ENCODE peak calls at places on chromosomes 3 and 15, in nine cellular contexts. One of them, this sample, is unnamed.
A peak's percentile ranks its signal among the peaks of the same experiment; 100 is the strongest.

GRCh38 chr3:10753964-10754363 is 62.1 kb upstream of the SLC6A11 start:
- DNase-seq in H1: no peak
- DNase-seq in heart right ventricle: peak; percentile 60
- DNase-seq in transverse colon: no peak
- DNase-seq in colonic mucosa: peak; percentile 23
- DNase-seq in cardiac muscle cell: peak; percentile 92
- DNase-seq in psoas muscle: peak; percentile 27
- DNase-seq in HCT116: no peak
- DNase-seq in tibial artery: no peak
- DNase-seq in this sample: no peak

GRCh38 chr15:83854950-83855707 is 201.2 kb downstream of the ADAMTSL3 start:
- DNase-seq in H1: no peak
- DNase-seq in transverse colon: no peak
- DNase-seq in colonic mucosa: no peak
- DNase-seq in psoas muscle: no peak
- DNase-seq in HCT116: no peak
- DNase-seq in tibial artery: no peak
- DNase-seq in cardiac muscle cell: no peak
- DNase-seq in heart right ventricle: no peak
- DNase-seq in this sample: no peak

GRCh38 chr3:142861926-142862325 is 27.0 kb downstream of the PCOLCE2 start:
- DNase-seq in heart right ventricle: no peak
- DNase-seq in cardiac muscle cell: no peak
- DNase-seq in H1: no peak
- DNase-seq in psoas muscle: no peak
- DNase-seq in transverse colon: no peak
- DNase-seq in tibial artery: no peak
- DNase-seq in HCT116: no peak
- DNase-seq in colonic mucosa: no peak
- DNase-seq in this sample: no peak

GRCh38 chr15:27655063-27655462 is 444.1 kb downstream of the OCA2 start:
- DNase-seq in transverse colon: no peak
- DNase-seq in H1: no peak
- DNase-seq in cardiac muscle cell: no peak
- DNase-seq in heart right ventricle: no peak
- DNase-seq in HCT116: no peak
- DNase-seq in psoas muscle: no peak
- DNase-seq in colonic mucosa: no peak
- DNase-seq in tibial artery: no peak
- DNase-seq in this sample: no peak

GRCh38 chr3:159765025-159765859 is 223.4 kb upstream of the IL12A start:
- DNase-seq in colonic mucosa: peak; percentile 67
- DNase-seq in transverse colon: peak; percentile 66
- DNase-seq in psoas muscle: peak; percentile 84
- DNase-seq in HCT116: peak; percentile 85
- DNase-seq in heart right ventricle: peak; percentile 69
- DNase-seq in tibial artery: peak; percentile 88
- DNase-seq in cardiac muscle cell: peak; percentile 61
- DNase-seq in H1: peak; percentile 53
- DNase-seq in this sample: peak; percentile 91

GRCh38 chr15:76197703-76198455 is 113.4 kb downstream of the ETFA start:
- DNase-seq in transverse colon: peak; percentile 39
- DNase-seq in H1: no peak
- DNase-seq in HCT116: peak; percentile 51
- DNase-seq in colonic mucosa: peak; percentile 37
- DNase-seq in tibial artery: peak; percentile 14
- DNase-seq in heart right ventricle: no peak
- DNase-seq in cardiac muscle cell: no peak
- DNase-seq in psoas muscle: no peak
- DNase-seq in this sample: no peak

GRCh38 chr15:67843571-67844387 is 3.9 kb upstream of the RNU6-1 start:
- DNase-seq in psoas muscle: no peak
- DNase-seq in heart right ventricle: no peak
- DNase-seq in H1: no peak
- DNase-seq in cardiac muscle cell: peak; percentile 50
- DNase-seq in tibial artery: no peak
- DNase-seq in HCT116: no peak
- DNase-seq in colonic mucosa: no peak
- DNase-seq in transverse colon: no peak
- DNase-seq in this sample: no peak

GRCh38 chr15:58331903-58332675 is 99.7 kb upstream of the LIPC start:
- DNase-seq in colonic mucosa: peak; percentile 93
- DNase-seq in HCT116: peak; percentile 93
- DNase-seq in cardiac muscle cell: peak; percentile 98
- DNase-seq in heart right ventricle: peak; percentile 90
- DNase-seq in transverse colon: peak; percentile 86
- DNase-seq in psoas muscle: peak; percentile 94
- DNase-seq in H1: peak; percentile 46
- DNase-seq in tibial artery: peak; percentile 95
- DNase-seq in this sample: peak; percentile 89

GRCh38 chr3:152719264-152719663 is 115.7 kb upstream of the P2RY1 start:
- DNase-seq in HCT116: no peak
- DNase-seq in colonic mucosa: no peak
- DNase-seq in H1: no peak
- DNase-seq in tibial artery: no peak
- DNase-seq in transverse colon: no peak
- DNase-seq in heart right ventricle: no peak
- DNase-seq in cardiac muscle cell: no peak
- DNase-seq in psoas muscle: no peak
- DNase-seq in this sample: no peak

GRCh38 chr15:26128611-26129140 is 265.5 kb upstream of the ATP10A start:
- DNase-seq in cardiac muscle cell: no peak
- DNase-seq in psoas muscle: no peak
- DNase-seq in heart right ventricle: no peak
- DNase-seq in H1: no peak
- DNase-seq in HCT116: no peak
- DNase-seq in colonic mucosa: no peak
- DNase-seq in transverse colon: no peak
- DNase-seq in tibial artery: no peak
- DNase-seq in this sample: no peak

GRCh38 chr15:26125664-26126063 is 262.5 kb upstream of the ATP10A start:
- DNase-seq in heart right ventricle: no peak
- DNase-seq in colonic mucosa: no peak
- DNase-seq in psoas muscle: no peak
- DNase-seq in cardiac muscle cell: no peak
- DNase-seq in H1: no peak
- DNase-seq in tibial artery: no peak
- DNase-seq in HCT116: no peak
- DNase-seq in transverse colon: no peak
- DNase-seq in this sample: no peak

GRCh38 chr15:26126819-26127387 is 263.8 kb upstream of the ATP10A start:
- DNase-seq in colonic mucosa: no peak
- DNase-seq in transverse colon: no peak
- DNase-seq in psoas muscle: no peak
- DNase-seq in cardiac muscle cell: no peak
- DNase-seq in H1: no peak
- DNase-seq in tibial artery: no peak
- DNase-seq in HCT116: no peak
- DNase-seq in heart right ventricle: no peak
- DNase-seq in this sample: no peak

GRCh38 chr15:26129852-26130251 is 266.7 kb upstream of the ATP10A start:
- DNase-seq in heart right ventricle: no peak
- DNase-seq in transverse colon: no peak
- DNase-seq in psoas muscle: no peak
- DNase-seq in cardiac muscle cell: no peak
- DNase-seq in HCT116: no peak
- DNase-seq in colonic mucosa: no peak
- DNase-seq in tibial artery: no peak
- DNase-seq in H1: no peak
- DNase-seq in this sample: no peak

GRCh38 chr15:26126070-26126469 is 262.9 kb upstream of the ATP10A start:
- DNase-seq in heart right ventricle: no peak
- DNase-seq in colonic mucosa: no peak
- DNase-seq in HCT116: no peak
- DNase-seq in psoas muscle: no peak
- DNase-seq in cardiac muscle cell: no peak
- DNase-seq in transverse colon: no peak
- DNase-seq in tibial artery: no peak
- DNase-seq in H1: no peak
- DNase-seq in this sample: no peak
- TF ChIP-seq CTCF in heart right ventricle: no peak
- TF ChIP-seq CTCF in colonic mucosa: no peak
- TF ChIP-seq CTCF in HCT116: no peak
- TF ChIP-seq CTCF in psoas muscle: no peak
- TF ChIP-seq CTCF in cardiac muscle cell: no peak
- TF ChIP-seq CTCF in transverse colon: no peak
- TF ChIP-seq CTCF in tibial artery: no peak
- TF ChIP-seq CTCF in H1: no peak
- TF ChIP-seq CTCF in this sample: no peak

DNA sequence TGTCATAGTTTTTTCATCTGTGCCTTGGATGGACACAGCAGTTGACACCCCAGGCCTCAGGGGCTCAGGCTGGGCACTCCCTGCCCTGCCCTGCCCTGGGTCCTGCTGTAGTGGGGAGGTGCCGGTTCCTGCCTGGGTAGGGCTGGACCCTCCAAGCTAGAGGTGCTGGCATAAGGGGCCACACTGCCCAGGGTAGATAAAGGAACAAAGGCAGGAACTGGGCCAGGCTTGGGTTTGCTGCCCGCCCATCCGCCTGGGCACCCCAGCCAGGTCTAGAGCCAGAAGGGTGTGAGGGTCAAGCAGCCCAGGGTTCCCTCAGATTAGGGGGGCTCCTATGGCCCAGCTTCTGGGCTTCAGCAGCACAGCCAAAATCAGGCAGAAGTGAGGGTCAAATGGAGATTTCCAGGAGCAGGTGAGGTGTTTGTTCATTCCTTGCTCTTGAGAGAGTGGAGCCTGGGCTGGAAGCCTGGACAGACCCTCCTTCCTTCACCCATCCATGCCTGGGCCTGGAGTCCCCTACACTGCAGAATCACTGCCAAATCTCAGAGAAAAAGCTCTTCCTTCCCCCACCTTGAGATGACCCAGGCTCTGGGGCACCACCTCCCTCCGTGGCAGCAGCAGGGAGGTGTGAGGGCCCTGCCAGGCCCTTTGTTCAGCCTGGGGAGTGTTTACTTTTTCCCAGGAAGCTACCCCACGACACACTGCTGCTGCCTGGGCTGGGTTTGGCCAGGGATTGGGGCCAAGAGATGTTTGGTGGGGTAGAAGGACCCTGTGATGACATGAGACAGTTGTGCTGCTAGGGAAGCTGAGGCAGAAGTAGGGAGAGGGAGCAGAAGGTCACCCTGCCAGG is 7.1 kb downstream of the SEMA3F start:
- DNase-seq in HCT116: no peak
- DNase-seq in tibial artery: no peak
- DNase-seq in colonic mucosa: no peak
- DNase-seq in cardiac muscle cell: no peak
- DNase-seq in psoas muscle: no peak
- DNase-seq in transverse colon: no peak
- DNase-seq in heart right ventricle: no peak
- DNase-seq in H1: no peak
- DNase-seq in this sample: no peak
- H3K4me1 ChIP-seq in HCT116: peaks cover 3% of the 10 kb centered on the region
- H3K4me1 ChIP-seq in tibial artery: peaks cover 100% of the 10 kb centered on the region
- H3K4me1 ChIP-seq in colonic mucosa: peaks cover 19% of the 10 kb centered on the region
- H3K4me1 ChIP-seq in cardiac muscle cell: peaks cover 34% of the 10 kb centered on the region
- H3K4me1 ChIP-seq in psoas muscle: peaks cover 49% of the 10 kb centered on the region
- H3K4me1 ChIP-seq in transverse colon: peaks cover 99% of the 10 kb centered on the region
- H3K4me1 ChIP-seq in heart right ventricle: peaks cover 100% of the 10 kb centered on the region
- H3K4me1 ChIP-seq in H1: peaks cover 43% of the 10 kb centered on the region
- H3K4me1 ChIP-seq in this sample: peaks cover 57% of the 10 kb centered on the region

GRCh38 chr3:169256027-169256426 is 407.5 kb downstream of the MECOM start:
- DNase-seq in transverse colon: no peak
- DNase-seq in heart right ventricle: no peak
- DNase-seq in H1: no peak
- DNase-seq in cardiac muscle cell: no peak
- DNase-seq in HCT116: no peak
- DNase-seq in psoas muscle: no peak
- DNase-seq in colonic mucosa: no peak
- DNase-seq in tibial artery: no peak
- DNase-seq in this sample: no peak

GRCh38 chr3:169256791-169257522 is 406.6 kb downstream of the MECOM start:
- DNase-seq in psoas muscle: no peak
- DNase-seq in heart right ventricle: no peak
- DNase-seq in cardiac muscle cell: no peak
- DNase-seq in transverse colon: no peak
- DNase-seq in tibial artery: no peak
- DNase-seq in colonic mucosa: no peak
- DNase-seq in HCT116: no peak
- DNase-seq in H1: no peak
- DNase-seq in this sample: no peak

GRCh38 chr3:169264711-169265110 is 398.8 kb downstream of the MECOM start:
- DNase-seq in psoas muscle: no peak
- DNase-seq in tibial artery: no peak
- DNase-seq in transverse colon: peak; percentile 66
- DNase-seq in colonic mucosa: peak; percentile 84
- DNase-seq in heart right ventricle: no peak
- DNase-seq in H1: no peak
- DNase-seq in cardiac muscle cell: peak; percentile 80
- DNase-seq in HCT116: no peak
- DNase-seq in this sample: no peak

GRCh38 chr3:169259134-169259533 is 404.4 kb downstream of the MECOM start:
- DNase-seq in H1: no peak
- DNase-seq in cardiac muscle cell: no peak
- DNase-seq in HCT116: no peak
- DNase-seq in heart right ventricle: no peak
- DNase-seq in transverse colon: no peak
- DNase-seq in colonic mucosa: no peak
- DNase-seq in psoas muscle: no peak
- DNase-seq in tibial artery: no peak
- DNase-seq in this sample: no peak

DNA sequence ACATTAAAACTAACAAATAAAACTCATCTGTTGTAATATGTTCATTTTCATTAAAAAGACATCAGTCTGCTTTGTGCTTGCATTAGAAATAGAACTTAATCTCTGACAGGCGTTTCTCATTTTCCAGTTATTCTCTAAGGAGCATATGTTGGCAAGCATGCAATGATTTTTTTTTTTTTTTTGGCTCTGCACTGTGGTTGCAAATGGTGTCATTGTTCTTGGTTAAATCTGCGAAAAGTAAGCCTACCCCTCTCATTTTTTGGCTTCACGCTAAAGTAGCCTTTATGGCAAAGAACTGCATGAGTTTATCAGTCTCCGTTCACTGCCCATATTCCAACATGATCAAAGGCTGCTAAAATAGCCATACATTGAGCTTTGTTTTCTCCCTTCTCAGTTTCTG is 403.2 kb downstream of the MECOM start:
- DNase-seq in transverse colon: no peak
- DNase-seq in heart right ventricle: no peak
- DNase-seq in H1: no peak
- DNase-seq in cardiac muscle cell: no peak
- DNase-seq in tibial artery: no peak
- DNase-seq in psoas muscle: no peak
- DNase-seq in colonic mucosa: no peak
- DNase-seq in HCT116: no peak
- DNase-seq in this sample: no peak
- H3K27ac ChIP-seq in transverse colon: no peak overlapping the region
- H3K27ac ChIP-seq in heart right ventricle: peak overlapping the region; percentile 11
- H3K27ac ChIP-seq in H1: no peak overlapping the region
- H3K27ac ChIP-seq in cardiac muscle cell: no peak overlapping the region
- H3K27ac ChIP-seq in tibial artery: no peak overlapping the region
- H3K27ac ChIP-seq in psoas muscle: no peak overlapping the region
- H3K27ac ChIP-seq in colonic mucosa: no peak overlapping the region
- H3K27ac ChIP-seq in HCT116: no peak overlapping the region
- H3K27ac ChIP-seq in this sample: no peak overlapping the region

DNA sequence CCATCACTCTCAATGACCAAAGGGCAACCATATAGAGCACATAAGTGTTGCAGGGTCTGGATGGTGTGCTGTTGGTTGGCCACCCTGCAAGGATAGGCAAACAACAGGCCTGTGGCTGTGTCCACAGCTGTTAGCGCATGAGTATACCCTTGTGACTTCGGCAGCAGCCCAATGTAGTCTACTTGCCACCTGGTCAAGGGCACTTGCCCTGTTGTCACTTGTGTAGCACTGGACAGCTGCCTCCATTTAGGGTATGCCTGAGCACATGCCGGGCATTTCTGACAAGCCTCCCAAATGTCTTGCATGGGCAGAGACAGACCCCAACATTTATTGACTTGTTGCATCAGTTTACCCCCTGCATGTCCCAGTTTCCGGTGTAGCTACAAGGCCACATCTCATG is 12.8 kb downstream of the CCRL2 start:
- DNase-seq in psoas muscle: no peak
- DNase-seq in colonic mucosa: no peak
- DNase-seq in tibial artery: no peak
- DNase-seq in heart right ventricle: no peak
- DNase-seq in transverse colon: no peak
- DNase-seq in cardiac muscle cell: no peak
- DNase-seq in H1: no peak
- DNase-seq in HCT116: no peak
- DNase-seq in this sample: no peak
- TF ChIP-seq CTCF in psoas muscle: no peak
- TF ChIP-seq CTCF in colonic mucosa: no peak
- TF ChIP-seq CTCF in tibial artery: no peak
- TF ChIP-seq CTCF in heart right ventricle: no peak
- TF ChIP-seq CTCF in transverse colon: no peak
- TF ChIP-seq CTCF in cardiac muscle cell: no peak
- TF ChIP-seq CTCF in H1: no peak
- TF ChIP-seq CTCF in HCT116: no peak
- TF ChIP-seq CTCF in this sample: no peak